ENCODE peak calls at places on chromosomes 7 and 10, in five cellular contexts. U is uterus, G is endothelial cell of umbilical vein, B is AG10803, N is Peyer's patch. O is an unnamed sample.

GRCh38 chr7:151812967-151813366 is 63.9 kb downstream of the PRKAG2 start:
- DNase-seq in N (peak), G (no peak), U (no peak), B (no peak), O (no peak)

GRCh38 chr10:77159538-77160110 is 478.0 kb downstream of the KCNMA1 start:
- DNase-seq in U (no peak), G (no peak), B (peak), N (no peak), O (no peak)

GRCh38 chr7:142583424-142583823 is 165.8 kb upstream of the PRSS1 start:
- DNase-seq in B (peak), G (peak), N (no peak), U (no peak), O (peak)

GRCh38 chr7:17530741-17531417 is 232.4 kb downstream of the AHR start:
- DNase-seq in G (peak), U (no peak), N (no peak), B (no peak), O (peak)

GRCh38 chr7:14085901-14086300 is 96.4 kb upstream of the ETV1 start:
- DNase-seq in U (no peak), B (no peak), G (no peak), N (no peak), O (no peak)

GRCh38 chr7:5204546-5204945 is 14.5 kb downstream of the WIPI2 start:
- DNase-seq in U (no peak), G (no peak), N (no peak), B (no peak), O (no peak)

GRCh38 chr10:24811906-24812305 is 88.2 kb upstream of the ARHGAP21 start:
- DNase-seq in B (no peak), G (peak), N (no peak), U (no peak), O (no peak)

GRCh38 chr10:114265392-114266053 is 26.5 kb downstream of the VWA2 start:
- DNase-seq in N (no peak), B (peak), U (peak), G (no peak), O (no peak)

GRCh38 chr10:68303849-68304412 is 27.9 kb upstream of the HNRNPH3 start:
- DNase-seq in G (no peak), N (no peak), U (no peak), B (no peak), O (no peak)

GRCh38 chr7:99990417-99990816 is 14.6 kb upstream of the AZGP1 start:
- DNase-seq in G (peak), B (no peak), N (no peak), U (no peak), O (no peak)

GRCh38 chr7:147513451-147513850 is 1077.1 kb upstream of the C7orf33 start:
- DNase-seq in G (no peak), N (no peak), U (no peak), B (peak), O (no peak)

GRCh38 chr10:80506189-80506575 is 31.5 kb upstream of the SH2D4B start:
- DNase-seq in U (no peak), G (peak), B (no peak), N (no peak), O (no peak)

GRCh38 chr7:82534687-82535086 is 91.1 kb upstream of the CACNA2D1 start:
- DNase-seq in N (no peak), U (no peak), B (peak), G (peak), O (no peak)

GRCh38 chr10:17789396-17789795 is 19.8 kb upstream of the MRC1 start:
- DNase-seq in N (no peak), B (no peak), U (no peak), G (no peak), O (no peak)

GRCh38 chr7:107694395-107694794 is 33.8 kb downstream of the SLC26A4 start:
- DNase-seq in B (peak), G (peak), U (no peak), N (no peak), O (no peak)

GRCh38 chr10:110208614-110209398 is 1.4 kb downstream of the MXI1 start:
- DNase-seq in N (peak), G (peak), U (no peak), B (peak), O (peak)

GRCh38 chr7:48760528-48761265 is 163.7 kb upstream of the CDC14C start:
- DNase-seq in G (no peak), U (no peak), N (no peak), B (peak), O (no peak)

GRCh38 chr7:236967-237366 is 44.6 kb downstream of the FAM20C start:
- DNase-seq in N (no peak), G (no peak), B (no peak), U (no peak), O (no peak)

GRCh38 chr7:43164757-43165156 is 52.3 kb downstream of the HECW1 start:
- DNase-seq in N (no peak), U (no peak), G (peak), B (peak), O (peak)

GRCh38 chr10:90856964-90857634 is 740 bp downstream of the HTR7 start:
- DNase-seq in B (no peak), N (no peak), G (no peak), U (peak), O (no peak)

GRCh38 chr10:14653271-14654161 is 121.2 kb downstream of the FAM107B start:
- DNase-seq in G (peak), N (no peak), B (peak), U (no peak), O (no peak)

GRCh38 chr10:130924138-130924819 is 387.2 kb downstream of the TCERG1L start:
- DNase-seq in G (no peak), U (no peak), N (no peak), B (no peak), O (no peak)

GRCh38 chr7:73984481-73985205 is 43.3 kb upstream of the ELN start:
- DNase-seq in B (no peak), U (no peak), N (no peak), G (no peak), O (no peak)

GRCh38 chr7:148809856-148810255 is 74.2 kb downstream of the EZH2 start:
- DNase-seq in N (no peak), G (no peak), U (no peak), B (no peak), O (no peak)

GRCh38 chr10:71372882-71373495 is 23.7 kb upstream of the CDH23 start:
- DNase-seq in U (no peak), G (no peak), B (no peak), N (no peak), O (peak)

GRCh38 chr7:33050425-33051318 is 11.9 kb downstream of the NT5C3A start:
- DNase-seq in G (peak), B (peak), N (no peak), U (no peak), O (peak)

GRCh38 chr7:117048114-117048853 is 95.0 kb downstream of the ST7 start:
- DNase-seq in B (no peak), G (no peak), N (no peak), U (no peak), O (no peak)

GRCh38 chr10:94112321-94112720 is 118.6 kb downstream of the PLCE1 start:
- DNase-seq in U (no peak), G (no peak), N (no peak), B (no peak), O (no peak)

GRCh38 chr10:7686351-7687171 is 16.6 kb upstream of the ITIH2 start:
- DNase-seq in N (no peak), U (no peak), G (no peak), B (no peak), O (no peak)

GRCh38 chr7:44284881-44285541 is 40.4 kb downstream of the CAMK2B start:
- DNase-seq in N (peak), B (no peak), U (peak), G (no peak), O (no peak)

GRCh38 chr7:6652446-6653011 is 15.4 kb downstream of the ZNF316 start:
- DNase-seq in U (no peak), B (no peak), N (no peak), G (no peak), O (no peak)

GRCh38 chr10:110279062-110279986 is 25.4 kb downstream of the SMNDC1 start:
- DNase-seq in U (peak), G (peak), N (no peak), B (peak), O (peak)

GRCh38 chr7:68247566-68247965 is 1250.9 kb downstream of the TYW1 start:
- DNase-seq in B (no peak), G (no peak), N (no peak), U (no peak), O (no peak)

GRCh38 chr7:151456782-151457181 is 16.8 kb upstream of the CRYGN start:
- DNase-seq in G (no peak), N (no peak), U (no peak), B (no peak), O (no peak)

GRCh38 chr10:12902135-12902572 is 99.4 kb downstream of the CCDC3 start:
- DNase-seq in B (peak), N (no peak), U (peak), G (peak), O (peak)

GRCh38 chr10:80772596-80772995 is 234.9 kb downstream of the SH2D4B start:
- DNase-seq in B (no peak), G (no peak), U (no peak), N (no peak), O (no peak)

GRCh38 chr7:90758933-90759562 is 162.9 kb downstream of the CDK14 start:
- DNase-seq in B (no peak), N (no peak), U (no peak), G (no peak), O (no peak)

DNA sequence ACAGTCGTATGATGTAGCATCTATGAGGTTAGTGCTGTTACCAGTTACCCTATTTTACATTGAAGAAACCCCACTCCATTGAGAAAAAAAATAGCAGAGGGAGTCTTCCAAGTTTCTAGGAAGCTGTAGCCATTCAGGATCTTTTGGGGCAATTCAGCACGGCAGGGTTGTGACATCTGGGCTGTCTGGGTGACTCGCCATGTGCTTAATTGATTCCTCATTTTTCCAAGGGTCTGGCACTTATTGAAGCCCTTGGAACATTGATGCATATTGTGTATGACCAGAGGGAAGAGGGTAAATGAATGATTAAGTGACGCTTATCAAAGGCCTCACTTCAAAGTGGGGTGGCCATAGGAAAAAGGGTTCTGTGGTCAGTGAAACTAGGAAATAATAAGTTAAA is 248.7 kb downstream of the ARHGAP12 start:
- DNase-seq in U (no peak), B (peak), N (no peak), G (no peak), O (no peak)
- TF ChIP-seq CTCF in U (no peak), B (no peak), N (no peak), G (no peak), O (no peak)

GRCh38 chr10:92688927-92689662 is 660 bp upstream of the HHEX start:
- DNase-seq in B (no peak), U (no peak), G (peak), N (peak), O (no peak)
- TF ChIP-seq CTCF in B (no peak), U (no peak), G (no peak), N (no peak), O (no peak)

GRCh38 chr7:137847418-137848050 is 760 bp upstream of the DGKI start:
- DNase-seq in U (no peak), N (no peak), B (no peak), G (peak), O (peak)
- TF ChIP-seq CTCF in U (no peak), N (no peak), B (no peak), G (no peak), O (no peak)

GRCh38 chr7:135557455-135558336 is at the start of gene NUP205:
- DNase-seq in G (peak), B (peak), U (peak), N (peak), O (peak)
- TF ChIP-seq CTCF in G (no peak), B (no peak), U (peak), N (no peak), O (no peak)

GRCh38 chr7:102040569-102040968 is 223.1 kb downstream of the CUX1 start:
- DNase-seq in G (no peak), B (no peak), N (no peak), U (no peak), O (no peak)
- TF ChIP-seq CTCF in G (no peak), B (no peak), N (no peak), U (no peak), O (no peak)

DNA sequence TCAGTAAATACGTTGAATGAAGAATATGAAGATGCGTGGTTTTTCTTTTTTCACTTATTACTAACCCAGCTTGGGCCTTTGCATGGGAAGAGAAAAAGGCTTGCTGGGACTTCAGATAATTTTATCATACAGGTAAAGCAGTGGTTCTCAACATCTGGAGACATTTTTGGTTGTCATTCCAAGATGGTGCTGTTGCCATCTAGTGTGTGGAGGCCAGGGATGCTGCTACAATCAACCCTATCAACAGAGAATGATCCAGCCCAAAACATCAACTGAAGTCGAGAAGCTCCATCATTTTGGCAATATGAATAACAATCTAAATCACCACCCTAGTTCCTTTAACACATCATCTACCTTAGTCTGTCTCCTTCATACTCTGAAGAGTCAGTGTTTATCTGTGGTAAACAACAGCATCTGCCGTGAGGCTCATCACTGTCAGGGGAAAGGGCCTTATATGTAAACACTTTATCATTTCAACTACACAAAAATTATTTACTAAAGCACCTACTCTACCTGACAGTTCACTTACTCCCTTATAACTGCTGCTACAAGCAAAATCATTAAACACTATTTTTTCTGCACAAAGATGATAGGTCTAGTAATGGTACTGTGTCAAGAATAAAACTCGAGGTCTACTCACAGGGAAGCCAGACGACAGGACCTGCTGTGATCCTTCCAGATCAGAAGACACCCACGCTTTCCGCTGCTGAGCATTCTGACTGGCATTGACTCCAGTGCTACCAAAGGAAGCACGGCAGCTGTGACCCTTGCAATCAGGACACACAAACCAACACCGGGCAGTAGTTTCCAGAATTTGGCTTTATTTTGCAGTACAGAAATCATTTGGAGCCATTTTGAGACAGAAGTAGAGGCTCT is 48.6 kb downstream of the GDI2 start:
- DNase-seq in N (no peak), G (no peak), U (no peak), B (no peak), O (no peak)
- TF ChIP-seq CTCF in N (no peak), G (no peak), U (no peak), B (no peak), O (no peak)